ENCODE peak calls at places on chromosomes 4 and X, in four cellular contexts. J, Y, Z and W are unnamed samples.
A peak's percentile ranks its signal among the peaks of the same experiment; 100 is the strongest.

GRCh38 chrX:136130931-136131843 is 16.1 kb upstream of the FHL1 start:
- DNase-seq in J (peak; percentile 15), Y (no peak), Z (no peak), W (no peak)

GRCh38 chrX:115350696-115351408 is 61.3 kb downstream of the LUZP4 start:
- DNase-seq in J (no peak), Y (no peak), Z (no peak), W (no peak)

GRCh38 chrX:23765868-23766267 is 17.1 kb upstream of the SAT1 start:
- DNase-seq in J (no peak), Y (no peak), Z (no peak), W (no peak)

GRCh38 chrX:136736690-136737089 is 44.0 kb downstream of the ARHGEF6 start:
- DNase-seq in J (no peak), Y (no peak), Z (no peak), W (no peak)

GRCh38 chrX:99371976-99372595 is 1038.0 kb downstream of the PCDH19 start:
- DNase-seq in J (no peak), Y (no peak), Z (no peak), W (no peak)

GRCh38 chrX:12113321-12113720 is 25.0 kb upstream of the FRMPD4 start:
- DNase-seq in J (no peak), Y (no peak), Z (no peak), W (no peak)

GRCh38 chr4:155960522-155960921 is 6.9 kb upstream of the CTSO start:
- DNase-seq in J (peak; percentile 91), Y (no peak), Z (no peak), W (no peak)

GRCh38 chr4:105558277-105558676 is 5.9 kb downstream of the ARHGEF38 start:
- DNase-seq in J (no peak), Y (no peak), Z (no peak), W (no peak)

GRCh38 chrX:129773649-129774458 is 5.9 kb upstream of the SASH3 start:
- DNase-seq in J (no peak), Y (no peak), Z (no peak), W (no peak)

GRCh38 chr4:145195167-145195952 is 15.0 kb upstream of the OTUD4 start:
- DNase-seq in J (no peak), Y (no peak), Z (no peak), W (no peak)

GRCh38 chrX:17167915-17168314 is 207.1 kb upstream of the NHS start:
- DNase-seq in J (no peak), Y (no peak), Z (no peak), W (no peak)

GRCh38 chrX:25156323-25156722 is 140.6 kb upstream of the ARX start:
- DNase-seq in J (no peak), Y (no peak), Z (no peak), W (no peak)

GRCh38 chrX:74118503-74118902 is 185.5 kb upstream of the ZCCHC13 start:
- DNase-seq in J (no peak), Y (no peak), Z (no peak), W (no peak)

GRCh38 chr4:7402526-7402925 is 32.2 kb downstream of the PSAPL1 start:
- DNase-seq in J (no peak), Y (no peak), Z (no peak), W (no peak)

GRCh38 chr4:71932941-71933340 is 98.9 kb upstream of the NPFFR2 start:
- DNase-seq in J (no peak), Y (no peak), Z (no peak), W (no peak)

GRCh38 chrX:49840679-49841078 is 11.6 kb downstream of the PAGE4 start:
- DNase-seq in J (peak; percentile 45), Y (peak; percentile 19), Z (peak; percentile 84), W (peak; percentile 37)

GRCh38 chr4:131348258-131348657 is 1800.8 kb upstream of the PCDH10 start:
- DNase-seq in J (no peak), Y (no peak), Z (no peak), W (no peak)

GRCh38 chrX:71056857-71057256 is 11.3 kb downstream of the SNX12 start:
- DNase-seq in J (no peak), Y (no peak), Z (no peak), W (no peak)

GRCh38 chrX:41526925-41527324 is 79.8 kb downstream of the NYX start:
- DNase-seq in J (no peak), Y (no peak), Z (no peak), W (no peak)

GRCh38 chr4:88191404-88191803 is 33.0 kb upstream of the ABCG2 start:
- DNase-seq in J (no peak), Y (no peak), Z (no peak), W (no peak)

GRCh38 chr4:91471280-91471679 is 832.5 kb upstream of the GRID2 start:
- DNase-seq in J (no peak), Y (no peak), Z (no peak), W (peak; percentile 17)

GRCh38 chr4:166277406-166277805 is 404.4 kb downstream of the TLL1 start:
- DNase-seq in J (no peak), Y (no peak), Z (no peak), W (no peak)

GRCh38 chrX:111006119-111006518 is 89.9 kb upstream of the PAK3 start:
- DNase-seq in J (no peak), Y (no peak), Z (no peak), W (no peak)

GRCh38 chr4:80963051-80963450 is 67.5 kb upstream of the BMP3 start:
- DNase-seq in J (no peak), Y (no peak), Z (no peak), W (no peak)

GRCh38 chr4:53706422-53707032 is 115.2 kb upstream of the LNX1 start:
- DNase-seq in J (peak; percentile 33), Y (no peak), Z (no peak), W (no peak)

GRCh38 chrX:30888526-30889146 is 418 bp downstream of the TAB3 start:
- DNase-seq in J (no peak), Y (peak; percentile 12), Z (no peak), W (peak; percentile 17)

GRCh38 chr4:77621254-77621653 is 15.6 kb downstream of the CXCL13 start:
- DNase-seq in J (no peak), Y (no peak), Z (no peak), W (no peak)

GRCh38 chr4:138562544-138562961 is 320.4 kb upstream of the SLC7A11 start:
- DNase-seq in J (no peak), Y (no peak), Z (no peak), W (no peak)